ENCODE peak calls at places on chromosomes 13 and 19, in five cellular contexts. One of them, this sample, is unnamed. For H3K27me3 and H3K4me1, the result is how much of the 10 kb centered on the place peaks cover.

GRCh38 chr19:42301646-42302204 is at the start of gene PRR19:
- DNase-seq in tibial nerve: no peak
- DNase-seq in effector memory CD4-positive, alpha-beta T cell: no peak
- DNase-seq in PC-9: no peak
- DNase-seq in Caco-2: no peak
- DNase-seq in this sample: no peak

GRCh38 chr13:102651392-102651791 is 43.5 kb downstream of the METTL21C start:
- DNase-seq in tibial nerve: no peak
- DNase-seq in effector memory CD4-positive, alpha-beta T cell: no peak
- DNase-seq in PC-9: no peak
- DNase-seq in Caco-2: peak
- DNase-seq in this sample: no peak

GRCh38 chr13:27131202-27131623 is 40.4 kb downstream of the USP12 start:
- DNase-seq in tibial nerve: no peak
- DNase-seq in effector memory CD4-positive, alpha-beta T cell: peak
- DNase-seq in PC-9: no peak
- DNase-seq in Caco-2: no peak
- DNase-seq in this sample: no peak

GRCh38 chr13:30895773-30896172 is 10.3 kb upstream of the MEDAG start:
- DNase-seq in tibial nerve: peak
- DNase-seq in effector memory CD4-positive, alpha-beta T cell: no peak
- DNase-seq in PC-9: peak
- DNase-seq in Caco-2: peak
- DNase-seq in this sample: no peak

GRCh38 chr19:16627928-16628182 is 149 bp downstream of the MED26 start:
- DNase-seq in tibial nerve: no peak
- DNase-seq in effector memory CD4-positive, alpha-beta T cell: no peak
- DNase-seq in PC-9: no peak
- DNase-seq in Caco-2: no peak
- DNase-seq in this sample: no peak

GRCh38 chr19:7869453-7869909 is 4.7 kb downstream of the PRR36 start:
- DNase-seq in tibial nerve: no peak
- DNase-seq in effector memory CD4-positive, alpha-beta T cell: peak
- DNase-seq in PC-9: peak
- DNase-seq in Caco-2: peak
- DNase-seq in this sample: peak

GRCh38 chr13:94209110-94209509 is 270.4 kb downstream of the DCT start:
- DNase-seq in tibial nerve: no peak
- DNase-seq in effector memory CD4-positive, alpha-beta T cell: no peak
- DNase-seq in PC-9: no peak
- DNase-seq in Caco-2: no peak
- DNase-seq in this sample: peak

GRCh38 chr19:43311706-43312105 is 41.8 kb upstream of the CD177 start:
- DNase-seq in tibial nerve: no peak
- DNase-seq in effector memory CD4-positive, alpha-beta T cell: no peak
- DNase-seq in PC-9: no peak
- DNase-seq in Caco-2: no peak
- DNase-seq in this sample: no peak

GRCh38 chr13:47433461-47434005 is 536.7 kb upstream of the HTR2A start:
- DNase-seq in tibial nerve: no peak
- DNase-seq in effector memory CD4-positive, alpha-beta T cell: no peak
- DNase-seq in PC-9: no peak
- DNase-seq in Caco-2: no peak
- DNase-seq in this sample: no peak

GRCh38 chr13:57352114-57352513 is 185.1 kb downstream of the PRR20E start:
- DNase-seq in tibial nerve: no peak
- DNase-seq in effector memory CD4-positive, alpha-beta T cell: no peak
- DNase-seq in PC-9: no peak
- DNase-seq in Caco-2: no peak
- DNase-seq in this sample: no peak

GRCh38 chr19:12763100-12763499 is 11.5 kb downstream of the BEST2 start:
- DNase-seq in tibial nerve: no peak
- DNase-seq in effector memory CD4-positive, alpha-beta T cell: no peak
- DNase-seq in PC-9: no peak
- DNase-seq in Caco-2: no peak
- DNase-seq in this sample: no peak

GRCh38 chr19:8487137-8487851 is 15.1 kb downstream of the PRAM1 start:
- DNase-seq in tibial nerve: peak
- DNase-seq in effector memory CD4-positive, alpha-beta T cell: peak
- DNase-seq in PC-9: no peak
- DNase-seq in Caco-2: no peak
- DNase-seq in this sample: no peak

GRCh38 chr19:18464646-18465045 is 26.7 kb upstream of the ISYNA1 start:
- DNase-seq in tibial nerve: peak
- DNase-seq in effector memory CD4-positive, alpha-beta T cell: no peak
- DNase-seq in PC-9: no peak
- DNase-seq in Caco-2: no peak
- DNase-seq in this sample: no peak

GRCh38 chr13:76939215-76939614 is 9.1 kb upstream of the ACOD1 start:
- DNase-seq in tibial nerve: no peak
- DNase-seq in effector memory CD4-positive, alpha-beta T cell: no peak
- DNase-seq in PC-9: no peak
- DNase-seq in Caco-2: no peak
- DNase-seq in this sample: no peak

GRCh38 chr13:33405371-33405770 is 119.8 kb upstream of the STARD13 start:
- DNase-seq in tibial nerve: no peak
- DNase-seq in effector memory CD4-positive, alpha-beta T cell: no peak
- DNase-seq in PC-9: no peak
- DNase-seq in Caco-2: no peak
- DNase-seq in this sample: no peak

GRCh38 chr13:102846261-102847015 is 606 bp downstream of the ERCC5 start:
- DNase-seq in tibial nerve: no peak
- DNase-seq in effector memory CD4-positive, alpha-beta T cell: peak
- DNase-seq in PC-9: peak
- DNase-seq in Caco-2: peak
- DNase-seq in this sample: peak

GRCh38 chr19:36106441-36106840 is 4.5 kb upstream of the OVOL3 start:
- DNase-seq in tibial nerve: no peak
- DNase-seq in effector memory CD4-positive, alpha-beta T cell: no peak
- DNase-seq in PC-9: no peak
- DNase-seq in Caco-2: no peak
- DNase-seq in this sample: no peak

GRCh38 chr13:49026851-49027250 is 51.1 kb downstream of the FNDC3A start:
- DNase-seq in tibial nerve: no peak
- DNase-seq in effector memory CD4-positive, alpha-beta T cell: no peak
- DNase-seq in PC-9: no peak
- DNase-seq in Caco-2: no peak
- DNase-seq in this sample: no peak

GRCh38 chr19:19410553-19411550 is 5.4 kb downstream of the GATAD2A start:
- DNase-seq in tibial nerve: no peak
- DNase-seq in effector memory CD4-positive, alpha-beta T cell: no peak
- DNase-seq in PC-9: no peak
- DNase-seq in Caco-2: no peak
- DNase-seq in this sample: no peak

GRCh38 chr13:42997381-42997780 is 5.3 kb upstream of the EPSTI1 start:
- DNase-seq in tibial nerve: no peak
- DNase-seq in effector memory CD4-positive, alpha-beta T cell: no peak
- DNase-seq in PC-9: no peak
- DNase-seq in Caco-2: peak
- DNase-seq in this sample: no peak

GRCh38 chr13:73259061-73259908 is 200.5 kb downstream of the KLF5 start:
- DNase-seq in tibial nerve: no peak
- DNase-seq in effector memory CD4-positive, alpha-beta T cell: no peak
- DNase-seq in PC-9: no peak
- DNase-seq in Caco-2: no peak
- DNase-seq in this sample: no peak

GRCh38 chr13:109163052-109163413 is 533.6 kb downstream of the MYO16 start:
- DNase-seq in tibial nerve: no peak
- DNase-seq in effector memory CD4-positive, alpha-beta T cell: no peak
- DNase-seq in PC-9: no peak
- DNase-seq in Caco-2: no peak
- DNase-seq in this sample: no peak

GRCh38 chr13:77859450-77859849 is 59.2 kb downstream of the EDNRB start:
- DNase-seq in tibial nerve: peak
- DNase-seq in effector memory CD4-positive, alpha-beta T cell: no peak
- DNase-seq in PC-9: no peak
- DNase-seq in Caco-2: no peak
- DNase-seq in this sample: no peak

GRCh38 chr13:71355010-71355409 is 512.0 kb downstream of the DACH1 start:
- DNase-seq in tibial nerve: no peak
- DNase-seq in effector memory CD4-positive, alpha-beta T cell: no peak
- DNase-seq in PC-9: no peak
- DNase-seq in Caco-2: no peak
- DNase-seq in this sample: no peak

GRCh38 chr13:102517959-102518358 is 78.8 kb upstream of the TPP2 start:
- DNase-seq in tibial nerve: no peak
- DNase-seq in effector memory CD4-positive, alpha-beta T cell: no peak
- DNase-seq in PC-9: no peak
- DNase-seq in Caco-2: no peak
- DNase-seq in this sample: no peak

GRCh38 chr13:80900557-80900956 is 559.6 kb upstream of the SPRY2 start:
- DNase-seq in tibial nerve: no peak
- DNase-seq in effector memory CD4-positive, alpha-beta T cell: no peak
- DNase-seq in PC-9: no peak
- DNase-seq in Caco-2: no peak
- DNase-seq in this sample: no peak

GRCh38 chr13:108855737-108856387 is 226.5 kb downstream of the MYO16 start:
- DNase-seq in tibial nerve: no peak
- DNase-seq in effector memory CD4-positive, alpha-beta T cell: no peak
- DNase-seq in PC-9: no peak
- DNase-seq in Caco-2: no peak
- DNase-seq in this sample: no peak

GRCh38 chr13:32581177-32581786 is 5.0 kb upstream of the PDS5B start:
- DNase-seq in tibial nerve: no peak
- DNase-seq in effector memory CD4-positive, alpha-beta T cell: no peak
- DNase-seq in PC-9: no peak
- DNase-seq in Caco-2: peak
- DNase-seq in this sample: no peak

GRCh38 chr19:12055784-12056183 is 3.0 kb upstream of the ZNF878 start:
- DNase-seq in tibial nerve: no peak
- DNase-seq in effector memory CD4-positive, alpha-beta T cell: no peak
- DNase-seq in PC-9: no peak
- DNase-seq in Caco-2: no peak
- DNase-seq in this sample: no peak

GRCh38 chr13:84279166-84279565 is 396.9 kb upstream of the SLITRK1 start:
- DNase-seq in tibial nerve: no peak
- DNase-seq in effector memory CD4-positive, alpha-beta T cell: no peak
- DNase-seq in PC-9: no peak
- DNase-seq in Caco-2: no peak
- DNase-seq in this sample: no peak

GRCh38 chr19:5250127-5250659 is 90.4 kb downstream of the PTPRS start:
- DNase-seq in tibial nerve: no peak
- DNase-seq in effector memory CD4-positive, alpha-beta T cell: no peak
- DNase-seq in PC-9: no peak
- DNase-seq in Caco-2: no peak
- DNase-seq in this sample: no peak

GRCh38 chr13:54033323-54033861 is 1004.8 kb downstream of the OLFM4 start:
- DNase-seq in tibial nerve: no peak
- DNase-seq in effector memory CD4-positive, alpha-beta T cell: no peak
- DNase-seq in PC-9: no peak
- DNase-seq in Caco-2: no peak
- DNase-seq in this sample: no peak

GRCh38 chr13:104831823-104832222 is 1703.6 kb downstream of the EFNB2 start:
- DNase-seq in tibial nerve: no peak
- DNase-seq in effector memory CD4-positive, alpha-beta T cell: no peak
- DNase-seq in PC-9: no peak
- DNase-seq in Caco-2: no peak
- DNase-seq in this sample: no peak

GRCh38 chr13:64709079-64709478 is 2521.1 kb downstream of the PCDH9 start:
- DNase-seq in tibial nerve: no peak
- DNase-seq in effector memory CD4-positive, alpha-beta T cell: no peak
- DNase-seq in PC-9: no peak
- DNase-seq in Caco-2: no peak
- DNase-seq in this sample: no peak

GRCh38 chr19:55152017-55152416 is 3.0 kb upstream of the TNNT1 start:
- DNase-seq in tibial nerve: no peak
- DNase-seq in effector memory CD4-positive, alpha-beta T cell: no peak
- DNase-seq in PC-9: no peak
- DNase-seq in Caco-2: no peak
- DNase-seq in this sample: peak

GRCh38 chr19:13640611-13641010 is 123.7 kb upstream of the MRI1 start:
- DNase-seq in tibial nerve: no peak
- DNase-seq in effector memory CD4-positive, alpha-beta T cell: no peak
- DNase-seq in PC-9: no peak
- DNase-seq in Caco-2: no peak
- DNase-seq in this sample: no peak

GRCh38 chr19:16235811-16236710 is 38.4 kb downstream of the AP1M1 start:
- DNase-seq in tibial nerve: no peak
- DNase-seq in effector memory CD4-positive, alpha-beta T cell: no peak
- DNase-seq in PC-9: no peak
- DNase-seq in Caco-2: no peak
- DNase-seq in this sample: no peak

GRCh38 chr19:49333426-49334288 is 1.5 kb upstream of the CD37 start:
- DNase-seq in tibial nerve: no peak
- DNase-seq in effector memory CD4-positive, alpha-beta T cell: peak
- DNase-seq in PC-9: no peak
- DNase-seq in Caco-2: no peak
- DNase-seq in this sample: no peak

GRCh38 chr13:95512424-95512823 is 40.1 kb upstream of the CLDN10 start:
- DNase-seq in tibial nerve: no peak
- DNase-seq in effector memory CD4-positive, alpha-beta T cell: no peak
- DNase-seq in PC-9: no peak
- DNase-seq in Caco-2: no peak
- DNase-seq in this sample: no peak

GRCh38 chr13:113046066-113046882 is 59.3 kb upstream of the F7 start:
- DNase-seq in tibial nerve: no peak
- DNase-seq in effector memory CD4-positive, alpha-beta T cell: no peak
- DNase-seq in PC-9: no peak
- DNase-seq in Caco-2: no peak
- DNase-seq in this sample: no peak
- H3K27me3 ChIP-seq in tibial nerve: under half
- H3K27me3 ChIP-seq in effector memory CD4-positive, alpha-beta T cell: under half
- H3K27me3 ChIP-seq in PC-9: under half
- H3K27me3 ChIP-seq in Caco-2: under half
- H3K27me3 ChIP-seq in this sample: under half

DNA sequence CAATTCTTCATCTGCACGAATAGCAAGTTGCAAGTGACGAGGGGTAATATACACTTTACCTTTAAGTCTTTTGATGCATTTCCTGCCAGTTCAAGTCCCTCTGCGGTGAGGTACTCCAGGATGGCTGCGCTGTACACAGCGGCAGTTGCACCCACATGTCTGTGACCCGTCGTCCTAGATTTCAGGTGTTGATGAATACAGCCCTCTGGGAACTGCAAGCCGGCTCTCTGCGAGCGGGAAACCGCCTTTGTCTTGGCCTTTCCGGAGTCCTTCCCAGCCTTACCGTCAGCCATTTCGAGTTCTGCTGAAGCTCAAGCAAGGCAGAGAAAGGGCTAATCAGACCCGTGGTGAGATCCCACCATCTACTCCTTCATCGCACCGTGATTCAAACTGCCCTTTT is 14.8 kb downstream of the UBAC2 start:
- DNase-seq in tibial nerve: no peak
- DNase-seq in effector memory CD4-positive, alpha-beta T cell: peak
- DNase-seq in PC-9: no peak
- DNase-seq in Caco-2: no peak
- DNase-seq in this sample: no peak
- H3K4me1 ChIP-seq in tibial nerve: under half
- H3K4me1 ChIP-seq in effector memory CD4-positive, alpha-beta T cell: half or more
- H3K4me1 ChIP-seq in PC-9: under half
- H3K4me1 ChIP-seq in Caco-2: under half
- H3K4me1 ChIP-seq in this sample: under half

GRCh38 chr19:40995355-40995754 is 4.3 kb downstream of the CYP2B6 start:
- DNase-seq in tibial nerve: no peak
- DNase-seq in effector memory CD4-positive, alpha-beta T cell: no peak
- DNase-seq in PC-9: no peak
- DNase-seq in Caco-2: no peak
- DNase-seq in this sample: no peak
- H3K27me3 ChIP-seq in tibial nerve: under half
- H3K27me3 ChIP-seq in effector memory CD4-positive, alpha-beta T cell: under half
- H3K27me3 ChIP-seq in PC-9: under half
- H3K27me3 ChIP-seq in Caco-2: under half
- H3K27me3 ChIP-seq in this sample: under half

GRCh38 chr19:28882818-28883217 is 330.1 kb downstream of the UQCRFS1 start:
- DNase-seq in tibial nerve: no peak
- DNase-seq in effector memory CD4-positive, alpha-beta T cell: no peak
- DNase-seq in PC-9: no peak
- DNase-seq in Caco-2: no peak
- DNase-seq in this sample: no peak
- H3K4me1 ChIP-seq in tibial nerve: under half
- H3K4me1 ChIP-seq in effector memory CD4-positive, alpha-beta T cell: under half
- H3K4me1 ChIP-seq in PC-9: under half
- H3K4me1 ChIP-seq in Caco-2: under half
- H3K4me1 ChIP-seq in this sample: under half

This sample was measured in HAP-1.